ENCODE peak calls at places on chromosome 7, in seven cellular contexts. One of them, this sample, is unnamed.

GRCh38 chr7:21617916-21618390 is 75.1 kb downstream of the DNAH11 start:
- DNase-seq in K562: no peak
- DNase-seq in GM12878: no peak
- DNase-seq in H1: no peak
- DNase-seq in HCT116: no peak
- DNase-seq in HepG2: peak
- DNase-seq in SK-N-SH: no peak
- DNase-seq in this sample: peak

GRCh38 chr7:145916776-145917175 is 199.8 kb upstream of the CNTNAP2 start:
- DNase-seq in SK-N-SH: no peak
- DNase-seq in H1: no peak
- DNase-seq in GM12878: no peak
- DNase-seq in HepG2: no peak
- DNase-seq in K562: no peak
- DNase-seq in HCT116: no peak
- DNase-seq in this sample: no peak

GRCh38 chr7:156036153-156036552 is 223.9 kb upstream of the SHH start:
- DNase-seq in HCT116: no peak
- DNase-seq in H1: no peak
- DNase-seq in K562: no peak
- DNase-seq in HepG2: no peak
- DNase-seq in GM12878: no peak
- DNase-seq in SK-N-SH: no peak
- DNase-seq in this sample: no peak

GRCh38 chr7:108101759-108102158 is 28.4 kb downstream of the LAMB4 start:
- DNase-seq in H1: no peak
- DNase-seq in SK-N-SH: no peak
- DNase-seq in K562: no peak
- DNase-seq in GM12878: no peak
- DNase-seq in HCT116: no peak
- DNase-seq in HepG2: no peak
- DNase-seq in this sample: no peak

GRCh38 chr7:96645084-96645483 is 64.6 kb downstream of the SEM1 start:
- DNase-seq in H1: no peak
- DNase-seq in HCT116: no peak
- DNase-seq in HepG2: no peak
- DNase-seq in SK-N-SH: no peak
- DNase-seq in K562: no peak
- DNase-seq in GM12878: no peak
- DNase-seq in this sample: no peak

GRCh38 chr7:102122026-102122425 is 164.6 kb upstream of the SH2B2 start:
- DNase-seq in HepG2: no peak
- DNase-seq in HCT116: no peak
- DNase-seq in SK-N-SH: no peak
- DNase-seq in K562: peak
- DNase-seq in GM12878: peak
- DNase-seq in H1: no peak
- DNase-seq in this sample: peak

GRCh38 chr7:1268866-1269265 is 36.2 kb downstream of the UNCX start:
- DNase-seq in HCT116: no peak
- DNase-seq in H1: no peak
- DNase-seq in HepG2: no peak
- DNase-seq in SK-N-SH: no peak
- DNase-seq in K562: no peak
- DNase-seq in GM12878: no peak
- DNase-seq in this sample: no peak

GRCh38 chr7:27873981-27874957 is 134.3 kb downstream of the TAX1BP1 start:
- DNase-seq in H1: no peak
- DNase-seq in K562: no peak
- DNase-seq in SK-N-SH: no peak
- DNase-seq in HCT116: no peak
- DNase-seq in HepG2: no peak
- DNase-seq in GM12878: no peak
- DNase-seq in this sample: peak

GRCh38 chr7:66946545-66946944 is 25.5 kb downstream of the TMEM248 start:
- DNase-seq in HepG2: no peak
- DNase-seq in K562: no peak
- DNase-seq in H1: no peak
- DNase-seq in SK-N-SH: no peak
- DNase-seq in GM12878: no peak
- DNase-seq in HCT116: no peak
- DNase-seq in this sample: peak

GRCh38 chr7:1936531-1937251 is 266.6 kb downstream of the ELFN1 start:
- DNase-seq in HCT116: no peak
- DNase-seq in GM12878: no peak
- DNase-seq in K562: no peak
- DNase-seq in H1: no peak
- DNase-seq in HepG2: no peak
- DNase-seq in SK-N-SH: no peak
- DNase-seq in this sample: no peak

GRCh38 chr7:16803881-16804673 is 722 bp downstream of the AGR2 start:
- DNase-seq in K562: no peak
- DNase-seq in HCT116: no peak
- DNase-seq in HepG2: peak
- DNase-seq in SK-N-SH: no peak
- DNase-seq in GM12878: no peak
- DNase-seq in H1: no peak
- DNase-seq in this sample: no peak

GRCh38 chr7:74157605-74158004 is 16.6 kb upstream of the EIF4H start:
- DNase-seq in K562: no peak
- DNase-seq in GM12878: no peak
- DNase-seq in H1: no peak
- DNase-seq in SK-N-SH: no peak
- DNase-seq in HCT116: no peak
- DNase-seq in HepG2: no peak
- DNase-seq in this sample: no peak

GRCh38 chr7:90474284-90475210 is 5.1 kb downstream of the PTTG1IP2 start:
- DNase-seq in HCT116: peak
- DNase-seq in H1: no peak
- DNase-seq in SK-N-SH: no peak
- DNase-seq in K562: no peak
- DNase-seq in HepG2: no peak
- DNase-seq in GM12878: no peak
- DNase-seq in this sample: peak

GRCh38 chr7:519429-519973 is at the start of gene PDGFA:
- DNase-seq in K562: peak
- DNase-seq in H1: no peak
- DNase-seq in HepG2: no peak
- DNase-seq in HCT116: no peak
- DNase-seq in GM12878: no peak
- DNase-seq in SK-N-SH: peak
- DNase-seq in this sample: no peak

GRCh38 chr7:28806841-28807240 is 151.3 kb downstream of the TRIL start:
- DNase-seq in HCT116: no peak
- DNase-seq in SK-N-SH: no peak
- DNase-seq in H1: no peak
- DNase-seq in K562: no peak
- DNase-seq in HepG2: no peak
- DNase-seq in GM12878: no peak
- DNase-seq in this sample: no peak

GRCh38 chr7:127782550-127783266 is 130.7 kb downstream of the SND1 start:
- DNase-seq in SK-N-SH: peak
- DNase-seq in GM12878: no peak
- DNase-seq in H1: no peak
- DNase-seq in HCT116: no peak
- DNase-seq in K562: no peak
- DNase-seq in HepG2: no peak
- DNase-seq in this sample: no peak

GRCh38 chr7:41238851-41239331 is 464.0 kb downstream of the INHBA start:
- DNase-seq in H1: no peak
- DNase-seq in HepG2: no peak
- DNase-seq in SK-N-SH: no peak
- DNase-seq in HCT116: no peak
- DNase-seq in K562: no peak
- DNase-seq in GM12878: no peak
- DNase-seq in this sample: peak

GRCh38 chr7:44566680-44567079 is 7.0 kb downstream of the DDX56 start:
- DNase-seq in SK-N-SH: no peak
- DNase-seq in H1: no peak
- DNase-seq in HepG2: no peak
- DNase-seq in GM12878: no peak
- DNase-seq in HCT116: no peak
- DNase-seq in K562: no peak
- DNase-seq in this sample: no peak

GRCh38 chr7:12557282-12557681 is 13.2 kb upstream of the SCIN start:
- DNase-seq in H1: no peak
- DNase-seq in SK-N-SH: no peak
- DNase-seq in HCT116: no peak
- DNase-seq in HepG2: no peak
- DNase-seq in K562: no peak
- DNase-seq in GM12878: no peak
- DNase-seq in this sample: no peak

GRCh38 chr7:50676754-50677153 is 105.9 kb downstream of the GRB10 start:
- DNase-seq in HCT116: no peak
- DNase-seq in HepG2: no peak
- DNase-seq in GM12878: no peak
- DNase-seq in K562: no peak
- DNase-seq in SK-N-SH: no peak
- DNase-seq in H1: no peak
- DNase-seq in this sample: no peak

GRCh38 chr7:50821457-50821977 is 38.8 kb upstream of the GRB10 start:
- DNase-seq in HCT116: no peak
- DNase-seq in HepG2: peak
- DNase-seq in K562: peak
- DNase-seq in GM12878: no peak
- DNase-seq in SK-N-SH: no peak
- DNase-seq in H1: no peak
- DNase-seq in this sample: no peak

GRCh38 chr7:25124485-25125136 is 449 bp downstream of the CYCS start:
- DNase-seq in HepG2: no peak
- DNase-seq in GM12878: no peak
- DNase-seq in H1: no peak
- DNase-seq in SK-N-SH: peak
- DNase-seq in HCT116: no peak
- DNase-seq in K562: peak
- DNase-seq in this sample: no peak

GRCh38 chr7:21355406-21355874 is 72.4 kb upstream of the SP4 start:
- DNase-seq in GM12878: peak
- DNase-seq in HepG2: no peak
- DNase-seq in SK-N-SH: no peak
- DNase-seq in K562: peak
- DNase-seq in HCT116: no peak
- DNase-seq in H1: no peak
- DNase-seq in this sample: no peak

DNA sequence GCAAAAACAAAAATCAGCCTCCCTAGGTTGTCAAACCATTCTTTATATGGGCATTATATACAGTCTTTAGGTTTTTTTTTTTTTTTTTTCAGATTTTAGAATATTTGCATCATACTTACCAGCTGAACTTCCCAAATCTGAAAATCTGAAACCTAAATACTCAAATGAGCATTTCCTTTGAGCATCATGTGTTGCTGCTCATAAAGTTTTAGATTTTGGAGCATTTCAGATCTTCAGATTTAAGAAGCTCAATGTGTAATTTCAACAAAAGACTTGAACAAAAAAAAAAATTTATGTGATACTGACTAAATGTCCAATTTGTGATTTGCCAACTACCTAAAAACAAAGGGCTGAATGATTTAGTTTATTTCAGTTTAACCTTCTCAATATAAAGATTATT is 13.6 kb downstream of the FAM3C start:
- DNase-seq in H1: no peak
- DNase-seq in GM12878: no peak
- DNase-seq in SK-N-SH: no peak
- DNase-seq in K562: no peak
- DNase-seq in HepG2: no peak
- DNase-seq in HCT116: no peak
- DNase-seq in this sample: no peak
- TF ChIP-seq MAX in H1: no peak
- TF ChIP-seq MAX in GM12878: no peak
- TF ChIP-seq MAX in SK-N-SH: no peak
- TF ChIP-seq MAX in K562: no peak
- TF ChIP-seq MAX in HepG2: no peak
- TF ChIP-seq MAX in HCT116: no peak
- TF ChIP-seq MAX in this sample: no peak

GRCh38 chr7:82528577-82529305 is 85.2 kb upstream of the CACNA2D1 start:
- DNase-seq in K562: no peak
- DNase-seq in GM12878: no peak
- DNase-seq in SK-N-SH: no peak
- DNase-seq in H1: no peak
- DNase-seq in HCT116: no peak
- DNase-seq in HepG2: no peak
- DNase-seq in this sample: no peak
- H2AFZ ChIP-seq in K562: no peak
- H2AFZ ChIP-seq in GM12878: no peak
- H2AFZ ChIP-seq in SK-N-SH: no peak
- H2AFZ ChIP-seq in H1: no peak
- H2AFZ ChIP-seq in HCT116: no peak
- H2AFZ ChIP-seq in HepG2: no peak
- H2AFZ ChIP-seq in this sample: no peak

GRCh38 chr7:82179311-82179710 is 264.3 kb downstream of the CACNA2D1 start:
- DNase-seq in K562: no peak
- DNase-seq in SK-N-SH: no peak
- DNase-seq in H1: no peak
- DNase-seq in GM12878: no peak
- DNase-seq in HCT116: no peak
- DNase-seq in HepG2: no peak
- DNase-seq in this sample: no peak

GRCh38 chr7:82172017-82172416 is 271.6 kb downstream of the CACNA2D1 start:
- DNase-seq in H1: no peak
- DNase-seq in HepG2: no peak
- DNase-seq in GM12878: no peak
- DNase-seq in K562: no peak
- DNase-seq in HCT116: no peak
- DNase-seq in SK-N-SH: no peak
- DNase-seq in this sample: no peak

GRCh38 chr7:82173400-82174021 is 270.1 kb downstream of the CACNA2D1 start:
- DNase-seq in GM12878: no peak
- DNase-seq in K562: no peak
- DNase-seq in HepG2: no peak
- DNase-seq in SK-N-SH: no peak
- DNase-seq in HCT116: no peak
- DNase-seq in H1: no peak
- DNase-seq in this sample: no peak

GRCh38 chr7:82172896-82173295 is 270.7 kb downstream of the CACNA2D1 start:
- DNase-seq in GM12878: no peak
- DNase-seq in HepG2: no peak
- DNase-seq in SK-N-SH: no peak
- DNase-seq in HCT116: no peak
- DNase-seq in H1: no peak
- DNase-seq in K562: no peak
- DNase-seq in this sample: no peak

DNA sequence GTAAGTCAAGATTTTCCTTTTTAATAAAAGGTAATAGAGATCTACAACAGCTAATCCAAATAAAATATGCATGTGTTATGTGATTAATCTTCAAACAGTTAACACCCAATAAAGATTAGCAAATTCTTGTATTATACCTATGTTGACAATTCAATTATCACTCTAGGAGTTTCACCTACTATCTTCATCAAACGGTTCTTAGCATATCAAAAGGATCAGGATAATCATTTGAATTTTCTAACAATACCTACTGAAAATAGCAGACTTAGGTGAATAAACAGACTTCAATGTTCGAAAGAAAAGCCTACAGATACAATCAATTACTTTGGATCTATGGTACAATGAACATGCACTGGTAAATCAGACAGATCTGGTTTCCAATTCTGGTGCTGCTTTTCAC is 268.3 kb downstream of the CACNA2D1 start:
- DNase-seq in SK-N-SH: no peak
- DNase-seq in HCT116: no peak
- DNase-seq in HepG2: no peak
- DNase-seq in GM12878: no peak
- DNase-seq in K562: no peak
- DNase-seq in H1: no peak
- DNase-seq in this sample: no peak
- TF ChIP-seq MAX in SK-N-SH: no peak
- TF ChIP-seq MAX in HCT116: no peak
- TF ChIP-seq MAX in HepG2: no peak
- TF ChIP-seq MAX in GM12878: no peak
- TF ChIP-seq MAX in K562: no peak
- TF ChIP-seq MAX in H1: no peak
- TF ChIP-seq MAX in this sample: no peak

GRCh38 chr7:107023522-107024149 is 20.9 kb upstream of the PRKAR2B start:
- DNase-seq in H1: no peak
- DNase-seq in HepG2: no peak
- DNase-seq in HCT116: no peak
- DNase-seq in GM12878: no peak
- DNase-seq in K562: no peak
- DNase-seq in SK-N-SH: no peak
- DNase-seq in this sample: no peak
- H2AFZ ChIP-seq in H1: no peak
- H2AFZ ChIP-seq in HepG2: no peak
- H2AFZ ChIP-seq in HCT116: no peak
- H2AFZ ChIP-seq in GM12878: no peak
- H2AFZ ChIP-seq in K562: peak
- H2AFZ ChIP-seq in SK-N-SH: no peak
- H2AFZ ChIP-seq in this sample: no peak